ENCODE peak calls at places on chromosome 7, in nine cellular contexts. M, L, H, A, W, J, S, X and Q are unnamed samples. For H3K36me3, the result is how much of the 10 kb centered on the place peaks cover.

GRCh38 chr7:63925262-63925625 is 73.4 kb upstream of the ZNF722 start:
- DNase-seq in H (no peak), L (no peak), J (no peak), M (no peak), A (peak), X (no peak), W (no peak), S (no peak), Q (no peak)

GRCh38 chr7:64999165-65000004 is 7.1 kb downstream of the ERV3-1 start:
- DNase-seq in S (no peak), J (no peak), A (no peak), W (no peak), M (peak), X (no peak), H (no peak), L (peak), Q (no peak)

GRCh38 chr7:158449942-158450341 is 137.7 kb downstream of the PTPRN2 start:
- DNase-seq in W (no peak), S (no peak), H (no peak), J (no peak), A (no peak), X (no peak), L (no peak), M (no peak), Q (no peak)

GRCh38 chr7:123608991-123609882 is 7.6 kb downstream of the ASB15 start:
- DNase-seq in A (no peak), H (no peak), J (no peak), S (no peak), M (no peak), L (no peak), X (no peak), W (no peak), Q (no peak)

GRCh38 chr7:18566829-18567228 is 71.3 kb downstream of the HDAC9 start:
- DNase-seq in W (no peak), M (no peak), H (no peak), S (no peak), J (no peak), A (no peak), X (no peak), L (no peak), Q (no peak)

GRCh38 chr7:156222151-156222550 is 409.9 kb upstream of the SHH start:
- DNase-seq in X (no peak), M (no peak), H (no peak), J (no peak), A (no peak), S (no peak), L (no peak), W (no peak), Q (no peak)

GRCh38 chr7:32290015-32290414 is 200.2 kb downstream of the LSM5 start:
- DNase-seq in A (no peak), M (no peak), S (peak), L (no peak), X (no peak), J (no peak), H (no peak), W (peak), Q (no peak)

GRCh38 chr7:32586291-32587221 is 91.3 kb downstream of the AVL9 start:
- DNase-seq in H (no peak), A (no peak), J (no peak), S (peak), L (peak), X (no peak), M (no peak), W (no peak), Q (no peak)

GRCh38 chr7:95302976-95303375 is 21.4 kb downstream of the PON1 start:
- DNase-seq in J (no peak), A (no peak), L (no peak), X (no peak), W (no peak), S (no peak), H (no peak), M (no peak), Q (no peak)

GRCh38 chr7:73504920-73505319 is 17.2 kb downstream of the BAZ1B start:
- DNase-seq in W (no peak), X (no peak), L (no peak), H (no peak), M (no peak), S (no peak), J (no peak), A (no peak), Q (no peak)
- H3K4me3 ChIP-seq in W (no peak), X (no peak), L (no peak), H (no peak), M (no peak), S (no peak), J (no peak), A (no peak), Q (no peak)

GRCh38 chr7:99132922-99133321 is 11.0 kb downstream of the SMURF1 start:
- DNase-seq in H (no peak), X (no peak), S (no peak), W (no peak), M (no peak), J (no peak), L (peak), A (no peak), Q (no peak)

GRCh38 chr7:99133766-99134564 is 9.9 kb downstream of the SMURF1 start:
- DNase-seq in A (no peak), M (no peak), H (no peak), X (no peak), W (no peak), J (no peak), L (no peak), S (no peak), Q (no peak)

GRCh38 chr7:99139031-99139430 is 4.9 kb downstream of the SMURF1 start:
- DNase-seq in X (no peak), W (no peak), S (no peak), A (no peak), M (no peak), J (no peak), H (no peak), L (peak), Q (no peak)

GRCh38 chr7:99137418-99138180 is 6.3 kb downstream of the SMURF1 start:
- DNase-seq in W (no peak), J (peak), A (no peak), S (no peak), H (no peak), L (peak), M (peak), X (no peak), Q (peak)

GRCh38 chr7:99135938-99136337 is 8.0 kb downstream of the SMURF1 start:
- DNase-seq in S (no peak), H (no peak), A (no peak), X (no peak), W (no peak), M (no peak), J (no peak), L (no peak), Q (no peak)
- H3K36me3 ChIP-seq in S (under half), H (under half), A (under half), X (under half), W (under half), M (under half), J (under half), L (under half), Q (under half)

GRCh38 chr7:101912711-101913110 is 95.3 kb downstream of the CUX1 start:
- DNase-seq in A (no peak), M (peak), L (no peak), X (no peak), H (no peak), W (peak), J (no peak), S (no peak), Q (no peak)
- H3K4me3 ChIP-seq in A (no peak), M (no peak), L (no peak), X (no peak), H (no peak), W (no peak), J (no peak), S (no peak), Q (no peak)

DNA sequence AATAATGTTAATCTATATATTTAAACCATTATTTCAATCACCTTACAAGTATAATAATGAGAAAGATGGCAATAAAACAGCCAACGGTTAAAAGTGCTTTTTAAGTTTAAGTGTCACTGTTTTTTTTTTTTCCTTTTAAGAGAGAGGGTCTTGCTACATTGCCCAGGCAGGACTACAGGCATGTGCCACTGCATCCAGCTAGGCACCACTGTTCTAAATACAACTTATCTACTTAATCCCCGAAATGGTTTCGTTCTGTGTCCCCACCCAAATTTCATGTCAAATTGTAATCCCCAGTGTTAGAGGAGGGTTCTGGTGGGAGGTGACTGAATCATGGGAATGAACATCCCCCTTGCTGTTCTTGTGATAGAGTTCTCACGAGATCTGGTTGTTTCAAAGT is 49.7 kb downstream of the TNPO3 start:
- DNase-seq in W (no peak), X (no peak), H (no peak), J (no peak), A (no peak), S (no peak), M (no peak), L (no peak), Q (no peak)
- H3K36me3 ChIP-seq in W (under half), X (under half), H (half or more), J (under half), A (under half), S (half or more), M (under half), L (under half), Q (under half)

DNA sequence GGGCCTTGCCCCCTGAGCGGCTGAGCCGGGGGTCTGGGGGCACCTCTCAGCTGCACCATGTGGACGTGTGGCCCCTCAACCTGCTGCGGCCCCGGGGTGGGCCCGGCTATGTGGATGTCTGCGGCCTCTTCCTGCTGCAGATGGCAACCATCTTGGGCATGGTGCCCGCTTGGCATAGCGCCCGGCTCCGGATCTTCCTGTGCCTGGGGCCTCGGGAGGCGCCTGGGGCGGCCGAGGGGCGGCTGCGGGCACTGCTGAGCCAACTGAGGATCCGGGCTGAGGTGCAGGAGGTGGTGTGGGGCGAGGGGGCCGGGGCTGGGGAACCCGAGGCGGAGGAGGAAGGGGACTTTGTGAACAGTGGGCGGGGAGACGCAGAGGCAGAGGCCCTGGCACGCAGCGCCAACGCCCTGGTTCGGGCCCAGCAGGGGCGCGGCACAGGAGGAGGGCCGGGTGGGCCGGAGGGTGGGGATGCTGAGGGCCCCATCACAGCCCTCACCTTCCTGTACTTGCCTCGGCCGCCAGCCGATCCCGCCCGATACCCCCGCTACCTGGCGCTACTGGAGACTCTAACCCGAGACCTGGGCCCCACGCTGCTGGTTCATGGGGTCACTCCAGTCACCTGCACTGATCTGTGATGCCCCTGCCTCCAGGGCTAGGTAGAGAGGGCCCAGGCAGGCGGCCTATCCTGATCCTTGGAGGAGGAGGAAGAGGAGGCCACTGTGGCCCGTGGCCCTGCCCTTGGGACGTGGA is 1.0 kb upstream of the TRIP6 start:
- DNase-seq in A (peak), X (no peak), J (no peak), H (peak), W (peak), M (no peak), S (peak), L (peak), Q (peak)
- H3K4me3 ChIP-seq in A (no peak), X (peak), J (no peak), H (peak), W (peak), M (no peak), S (peak), L (peak), Q (no peak)

GRCh38 chr7:77833136-77833535 is 34.6 kb downstream of the PHTF2 start:
- DNase-seq in H (no peak), W (no peak), M (no peak), X (no peak), L (no peak), J (no peak), S (no peak), A (no peak), Q (no peak)
- H3K36me3 ChIP-seq in H (under half), W (under half), M (under half), X (under half), L (under half), J (under half), S (under half), A (under half), Q (under half)

DNA sequence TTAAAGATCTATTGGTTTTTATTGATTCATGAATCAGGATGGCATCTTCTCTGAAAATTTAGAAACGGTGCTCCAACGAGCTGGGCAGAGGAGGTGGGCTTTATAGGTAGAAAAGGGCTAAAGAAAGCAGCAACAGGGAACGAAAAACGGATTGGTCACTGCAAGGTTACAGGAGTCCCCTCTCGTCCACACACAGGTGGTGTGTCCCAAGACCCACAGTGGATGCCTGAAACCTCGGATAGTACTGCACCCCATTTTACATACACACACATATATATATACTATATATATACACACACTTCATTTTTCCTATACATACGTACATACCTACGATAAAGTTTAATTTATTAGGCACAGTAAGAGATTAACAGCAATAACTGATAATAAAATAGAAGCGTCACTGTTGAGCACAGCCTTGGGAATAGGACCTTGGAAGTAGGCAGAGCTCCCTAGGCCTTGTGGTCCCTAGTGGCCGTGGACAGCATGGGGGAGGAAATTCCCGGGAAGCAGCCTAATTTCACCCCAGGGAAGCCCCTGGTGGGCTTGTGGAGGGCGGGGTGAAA is 737 bp upstream of the NUB1 start:
- DNase-seq in S (no peak), A (peak), H (no peak), J (no peak), L (no peak), M (no peak), W (no peak), X (no peak), Q (no peak)
- H3K4me3 ChIP-seq in S (peak), A (no peak), H (peak), J (peak), L (peak), M (no peak), W (no peak), X (peak), Q (peak)

DNA sequence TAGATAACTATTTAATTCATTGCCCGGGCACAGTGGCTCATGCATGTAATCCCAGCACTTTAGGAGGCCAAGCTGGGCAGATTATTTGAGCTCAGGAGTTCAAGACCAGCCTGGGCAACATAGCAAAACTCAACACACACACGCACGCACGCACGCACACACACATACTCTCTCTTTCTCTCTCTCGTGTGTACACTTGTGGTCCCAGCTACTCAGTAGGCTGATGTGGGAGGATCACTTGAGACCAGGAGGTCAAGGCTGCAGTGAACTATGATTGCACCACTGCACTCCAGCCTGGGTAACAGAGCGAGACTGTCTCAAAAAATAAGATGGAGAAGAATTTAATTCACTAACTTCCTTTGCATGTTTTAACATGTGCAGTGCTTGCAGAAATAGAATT is 38.1 kb downstream of the PTPN12 start:
- DNase-seq in W (no peak), S (no peak), M (no peak), H (no peak), A (no peak), L (no peak), X (no peak), J (no peak), Q (no peak)
- H3K36me3 ChIP-seq in W (under half), S (half or more), M (under half), H (under half), A (under half), L (under half), X (under half), J (under half), Q (under half)